ENCODE peak calls at places on chromosomes 11 and 22, in seven cellular contexts. B is ELF-1; O is ACHN; E is NCI-H345; N is activated CD4-positive, alpha-beta T cell treated with anti-CD3 and anti-CD28 coated beads for 24 hours; F is activated CD8-positive, alpha-beta memory T cell treated with anti-CD3 and anti-CD28 coated beads, Interleukin-2, amount 50 U/mL, for 4 hours; J is fibroblast of the aortic adventitia. R is an unnamed sample.

GRCh38 chr11:579830-580601 is 3.7 kb downstream of the PHRF1 start:
- DNase-seq in B (no peak), O (no peak), J (no peak), E (no peak), F (no peak), N (no peak), R (no peak)

GRCh38 chr22:33971561-33971961 is 51.3 kb upstream of the LARGE1 start:
- DNase-seq in N (no peak), B (no peak), F (no peak), J (no peak), O (no peak), E (peak), R (no peak)

GRCh38 chr22:28547132-28547842 is 132.4 kb downstream of the TTC28 start:
- DNase-seq in N (no peak), B (no peak), F (no peak), O (no peak), J (peak), E (no peak), R (no peak)

GRCh38 chr22:19878461-19879247 is 24.0 kb upstream of the GNB1L start:
- DNase-seq in E (no peak), O (no peak), N (no peak), J (no peak), F (peak), B (peak), R (no peak)

GRCh38 chr22:36383110-36383581 is 4.6 kb downstream of the MYH9 start:
- DNase-seq in B (no peak), F (peak), O (peak), J (peak), E (no peak), N (peak), R (no peak)

GRCh38 chr22:39996732-39997131 is 2.0 kb downstream of the FAM83F start:
- DNase-seq in N (no peak), O (no peak), B (no peak), F (no peak), J (no peak), E (no peak), R (no peak)

GRCh38 chr11:125431009-125431408 is 65.1 kb downstream of the FEZ1 start:
- DNase-seq in J (no peak), F (no peak), B (no peak), N (no peak), E (no peak), O (no peak), R (no peak)

GRCh38 chr22:29201722-29202230 is 3.9 kb upstream of the EMID1 start:
- DNase-seq in J (no peak), N (no peak), O (no peak), F (no peak), E (no peak), B (no peak), R (no peak)

GRCh38 chr22:49087163-49087562 is 740.5 kb downstream of the BRD1 start:
- DNase-seq in F (no peak), E (peak), J (no peak), N (no peak), O (no peak), B (no peak), R (no peak)

GRCh38 chr11:9701799-9702198 is 37.9 kb downstream of the SWAP70 start:
- DNase-seq in J (peak), E (no peak), F (no peak), N (no peak), O (no peak), B (no peak), R (no peak)

GRCh38 chr11:69696749-69697488 is 6.9 kb downstream of the FGF19 start:
- DNase-seq in J (no peak), F (no peak), B (no peak), O (no peak), N (no peak), E (no peak), R (no peak)

GRCh38 chr22:39534591-39535301 is 2.2 kb upstream of the RPS19BP1 start:
- DNase-seq in F (peak), O (peak), B (peak), N (peak), E (peak), J (peak), R (peak)

GRCh38 chr11:132632641-132633124 is 899.6 kb downstream of the OPCML start:
- DNase-seq in B (no peak), E (peak), J (peak), O (peak), N (no peak), F (no peak), R (no peak)

GRCh38 chr11:14554959-14555358 is 34.8 kb upstream of the PSMA1 start:
- DNase-seq in N (no peak), E (no peak), O (no peak), F (no peak), J (no peak), B (no peak), R (no peak)

GRCh38 chr11:100687630-100688395 is 725 bp downstream of the ARHGAP42 start:
- DNase-seq in F (no peak), N (no peak), J (peak), B (peak), E (peak), O (peak), R (peak)

GRCh38 chr22:30908051-30908461 is 60.5 kb downstream of the MORC2 start:
- DNase-seq in N (no peak), F (no peak), E (no peak), J (no peak), B (no peak), O (no peak), R (no peak)

GRCh38 chr22:48155446-48155845 is 1393.0 kb downstream of the TBC1D22A start:
- DNase-seq in F (no peak), N (no peak), E (no peak), B (no peak), O (no peak), J (no peak), R (no peak)

GRCh38 chr11:66728760-66729385 is at the start of gene SPTBN2:
- DNase-seq in F (no peak), E (no peak), J (no peak), N (no peak), B (peak), O (no peak), R (peak)

GRCh38 chr22:41334951-41335635 is 33.8 kb downstream of the ZC3H7B start:
- DNase-seq in E (no peak), F (no peak), O (no peak), N (no peak), J (no peak), B (no peak), R (no peak)

GRCh38 chr11:112949781-112950575 is 11.2 kb upstream of the NCAM1 start:
- DNase-seq in N (no peak), O (no peak), B (no peak), E (no peak), F (no peak), J (no peak), R (no peak)

GRCh38 chr11:128476729-128477128 is 110.6 kb downstream of the ETS1 start:
- DNase-seq in N (no peak), F (peak), E (no peak), B (no peak), O (no peak), J (peak), R (no peak)

GRCh38 chr11:66064571-66064970 is 5.5 kb upstream of the PACS1 start:
- DNase-seq in E (no peak), B (no peak), N (no peak), O (no peak), J (no peak), F (no peak), R (no peak)

GRCh38 chr22:28594784-28595324 is 84.8 kb downstream of the TTC28 start:
- DNase-seq in B (no peak), O (peak), J (peak), F (no peak), E (peak), N (no peak), R (peak)

GRCh38 chr22:25494774-25495173 is 69.7 kb upstream of the GRK3 start:
- DNase-seq in O (no peak), F (no peak), N (no peak), B (no peak), J (no peak), E (no peak), R (no peak)

GRCh38 chr22:39593061-39593930 is 22.7 kb downstream of the CACNA1I start:
- DNase-seq in F (no peak), B (no peak), O (no peak), N (no peak), E (no peak), J (no peak), R (no peak)

GRCh38 chr11:126152586-126152985 is 58.9 kb downstream of the RPUSD4 start:
- DNase-seq in B (no peak), J (no peak), N (no peak), F (no peak), O (no peak), E (no peak), R (no peak)